ENCODE peak calls at places on chromosomes 5 and 9, in four cellular contexts. W, T, Z and S are unnamed samples.

GRCh38 chr9:136520053-136520540 is 25.8 kb downstream of the NOTCH1 start:
- DNase-seq in T (no peak), W (no peak), Z (no peak), S (no peak)

GRCh38 chr5:104706570-104706969 is 1144.0 kb upstream of the NUDT12 start:
- DNase-seq in W (no peak), T (no peak), Z (no peak), S (no peak)

GRCh38 chr9:12775963-12776774 is 1.3 kb downstream of the LURAP1L start:
- DNase-seq in Z (peak; percentile 80), W (peak; percentile 84), T (no peak), S (peak; percentile 82)

GRCh38 chr5:34854459-34855174 is 15.7 kb downstream of the TTC23L start:
- DNase-seq in Z (no peak), W (no peak), T (peak; percentile 5), S (no peak)

GRCh38 chr9:130030821-130031481 is 12.0 kb downstream of the FNBP1 start:
- DNase-seq in T (no peak), Z (no peak), W (no peak), S (no peak)

GRCh38 chr5:116498478-116498877 is 76.1 kb downstream of the SEMA6A start:
- DNase-seq in T (no peak), W (no peak), Z (no peak), S (no peak)

GRCh38 chr9:116020801-116021200 is 132.8 kb upstream of the PAPPA start:
- DNase-seq in W (no peak), T (no peak), Z (no peak), S (no peak)

GRCh38 chr5:10528056-10528816 is 35.6 kb upstream of the ANKRD33B start:
- DNase-seq in T (no peak), W (no peak), Z (no peak), S (no peak)

GRCh38 chr9:6708732-6709131 is 49.0 kb upstream of the KDM4C start:
- DNase-seq in Z (no peak), T (no peak), W (no peak), S (no peak)

GRCh38 chr9:81268048-81268447 is 421.3 kb downstream of the TLE1 start:
- DNase-seq in T (no peak), W (no peak), Z (no peak), S (no peak)

GRCh38 chr5:150516011-150516410 is 8.1 kb downstream of the NDST1 start:
- DNase-seq in Z (no peak), W (no peak), T (no peak), S (peak; percentile 68)

GRCh38 chr9:108083160-108083559 is 593.6 kb upstream of the KLF4 start:
- DNase-seq in Z (no peak), T (no peak), W (no peak), S (no peak)

GRCh38 chr5:56075361-56075760 is 80.6 kb upstream of the IL6ST start:
- DNase-seq in W (no peak), T (no peak), Z (no peak), S (peak; percentile 26)

GRCh38 chr9:133712221-133713100 is 25.7 kb downstream of the SARDH start:
- DNase-seq in Z (peak; percentile 34), W (no peak), T (no peak), S (no peak)

GRCh38 chr9:96458226-96458625 is 8.3 kb downstream of the HABP4 start:
- DNase-seq in Z (no peak), W (no peak), T (no peak), S (no peak)

GRCh38 chr9:134180786-134181647 is 16.7 kb upstream of the RNU6ATAC start:
- DNase-seq in Z (peak; percentile 47), T (no peak), W (no peak), S (no peak)

GRCh38 chr9:120868676-120869359 is 8.2 kb downstream of the PHF19 start:
- DNase-seq in T (peak; percentile 96), Z (peak; percentile 99), W (peak; percentile 96), S (peak; percentile 95)